ENCODE peak calls at places on chromosomes 11 and 22, in seven cellular contexts. X is GM12878, P is A549, Y is GM23338, W is HCT116, H is HepG2, T is K562. Q is an unnamed sample.

GRCh38 chr11:87215236-87215635 is 177.5 kb downstream of the TMEM135 start:
- DNase-seq in W (no peak), P (no peak), H (no peak), T (peak; percentile 21), Y (no peak), X (no peak), Q (no peak)

GRCh38 chr11:57213282-57214086 is 23.6 kb downstream of the APLNR start:
- DNase-seq in Y (peak; percentile 85), P (no peak), X (no peak), H (no peak), T (peak; percentile 20), W (no peak), Q (no peak)

GRCh38 chr11:119800171-119800570 is 71.2 kb upstream of the NECTIN1 start:
- DNase-seq in P (no peak), Y (no peak), W (no peak), H (no peak), X (no peak), T (no peak), Q (no peak)

GRCh38 chr11:27626269-27626937 is 73.9 kb downstream of the BDNF start:
- DNase-seq in W (no peak), P (no peak), Y (no peak), H (no peak), T (no peak), X (no peak), Q (no peak)

GRCh38 chr11:20599424-20600346 is at the start of gene SLC6A5:
- DNase-seq in W (no peak), H (peak; percentile 25), P (peak; percentile 36), T (peak; percentile 73), Y (peak; percentile 96), X (no peak), Q (no peak)

GRCh38 chr11:16543642-16544041 is 187.3 kb upstream of the SOX6 start:
- DNase-seq in X (no peak), Y (no peak), P (no peak), H (no peak), T (no peak), W (no peak), Q (no peak)

GRCh38 chr11:134587345-134587744 is 175.3 kb upstream of the B3GAT1 start:
- DNase-seq in W (no peak), Y (no peak), H (no peak), X (no peak), P (no peak), T (no peak), Q (no peak)

GRCh38 chr11:104704888-104705287 is 193.4 kb downstream of the CASP12 start:
- DNase-seq in T (no peak), P (no peak), Y (no peak), X (no peak), W (no peak), H (no peak), Q (no peak)

GRCh38 chr22:46290121-46290842 is 6.4 kb upstream of the GTSE1 start:
- DNase-seq in P (no peak), Y (no peak), X (no peak), T (no peak), H (no peak), W (no peak), Q (no peak)

GRCh38 chr22:30340911-30341685 is 14.4 kb upstream of the TBC1D10A start:
- DNase-seq in P (no peak), T (no peak), X (no peak), Y (no peak), H (no peak), W (no peak), Q (no peak)

GRCh38 chr22:30004689-30005088 is 75.6 kb upstream of the HORMAD2 start:
- DNase-seq in P (no peak), T (no peak), X (no peak), W (no peak), H (no peak), Y (no peak), Q (no peak)

GRCh38 chr22:44728761-44729261 is 23.6 kb upstream of the ARHGAP8 start:
- DNase-seq in W (no peak), Y (no peak), P (no peak), T (no peak), X (no peak), H (no peak), Q (no peak)

GRCh38 chr11:75813622-75814039 is 1.4 kb upstream of the UVRAG start:
- DNase-seq in Y (no peak), P (no peak), H (peak; percentile 72), T (peak; percentile 26), W (no peak), X (no peak), Q (peak; percentile 30)

GRCh38 chr11:130203766-130204702 is 44.5 kb downstream of the ST14 start:
- DNase-seq in P (no peak), H (no peak), X (no peak), W (no peak), T (no peak), Y (no peak), Q (no peak)

DNA sequence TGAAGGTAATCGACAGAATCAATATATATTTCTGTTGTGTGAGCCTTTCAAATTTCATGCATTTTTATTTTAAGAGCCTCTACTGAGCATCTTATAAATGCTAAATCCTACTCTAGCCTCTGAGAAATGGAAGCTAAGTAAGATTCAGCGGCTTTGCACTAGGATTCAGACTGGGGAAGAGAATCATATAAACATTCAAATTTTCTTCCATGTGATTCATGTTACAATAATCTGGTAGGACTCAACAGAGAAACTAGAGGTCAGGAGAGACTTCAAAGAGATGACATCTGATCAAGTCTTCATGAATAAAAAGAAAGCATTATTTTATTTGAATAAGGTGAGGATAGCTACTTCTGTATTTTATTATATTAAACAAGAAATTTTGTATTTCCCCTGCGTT is 538.9 kb downstream of the DLG2 start:
- DNase-seq in Y (no peak), P (no peak), H (no peak), X (no peak), T (no peak), W (no peak), Q (no peak)
- TF ChIP-seq REST in Y (no peak), P (no peak), H (no peak), X (no peak), T (no peak), W (no peak), Q (no peak)

GRCh38 chr22:37240240-37240940 is 3.7 kb downstream of the RAC2 start:
- DNase-seq in H (no peak), X (no peak), P (no peak), Y (no peak), W (no peak), T (no peak), Q (no peak)
- H3K4me1 ChIP-seq in H (peaks cover 5% of the 10 kb centered on the region), X (peaks cover 71% of the 10 kb centered on the region), P (peaks cover 3% of the 10 kb centered on the region), Y (peaks cover 7% of the 10 kb centered on the region), W (peaks cover 11% of the 10 kb centered on the region), T (peaks cover 51% of the 10 kb centered on the region), Q (peaks cover 4% of the 10 kb centered on the region)

GRCh38 chr11:15109602-15110001 is 5.1 kb upstream of the INSC start:
- DNase-seq in X (no peak), T (no peak), W (no peak), Y (no peak), H (no peak), P (no peak), Q (no peak)

GRCh38 chr11:15106201-15106965 is 8.3 kb upstream of the INSC start:
- DNase-seq in Y (no peak), W (peak; percentile 75), T (peak; percentile 8), X (no peak), H (no peak), P (no peak), Q (no peak)

GRCh38 chr11:15108592-15109130 is 6.1 kb upstream of the INSC start:
- DNase-seq in X (no peak), W (no peak), H (no peak), T (no peak), Y (no peak), P (no peak), Q (no peak)

GRCh38 chr11:15111215-15111614 is 3.5 kb upstream of the INSC start:
- DNase-seq in Y (no peak), W (no peak), P (no peak), H (no peak), X (no peak), T (no peak), Q (no peak)

DNA sequence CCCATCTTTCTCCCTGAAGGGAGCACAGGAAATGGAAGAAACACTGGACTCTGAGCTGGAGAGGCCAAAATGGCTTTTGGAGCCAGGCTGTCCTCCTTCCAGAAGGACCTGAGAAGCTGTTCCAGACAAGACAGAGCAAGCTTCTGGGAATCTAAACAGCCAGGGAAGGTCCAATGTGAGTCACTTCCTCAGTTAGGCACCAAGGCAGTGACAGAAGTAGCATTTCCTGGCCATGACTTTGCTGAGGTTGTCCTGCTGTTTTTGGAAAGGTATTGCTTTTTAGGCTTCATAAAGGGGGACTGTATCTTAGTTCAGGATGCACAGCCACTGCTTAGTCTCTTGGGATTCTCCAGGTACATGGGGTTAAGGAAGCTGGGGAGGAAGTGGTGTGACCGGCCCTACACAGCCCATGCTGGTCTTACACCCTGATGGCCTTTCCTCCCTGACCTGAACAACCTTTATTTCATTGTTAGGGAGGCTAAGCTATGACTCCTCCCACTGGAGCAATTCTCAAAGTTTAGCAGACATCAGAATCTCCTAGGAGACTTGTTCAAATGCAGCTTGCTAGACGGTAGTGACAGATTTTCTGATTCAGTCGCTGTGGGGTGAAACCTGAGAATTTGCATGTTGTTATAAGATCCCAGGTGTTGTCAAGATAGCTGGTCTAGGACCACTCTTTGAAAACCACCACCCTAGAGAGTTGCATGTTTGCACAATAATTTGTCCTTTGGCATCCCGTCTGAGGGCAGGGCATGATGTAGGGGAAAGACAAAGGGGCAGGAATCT is 6.8 kb upstream of the INSC start:
- DNase-seq in X (no peak), Y (no peak), P (no peak), W (no peak), T (no peak), H (no peak), Q (no peak)
- TF ChIP-seq CTCF in X (no peak), Y (no peak), P (no peak), W (no peak), T (no peak), H (no peak), Q (no peak)

GRCh38 chr11:12156301-12157140 is 46.1 kb downstream of the MICAL2 start:
- DNase-seq in X (no peak), H (no peak), T (peak; percentile 67), W (no peak), Y (no peak), P (no peak), Q (no peak)
- TF ChIP-seq REST in X (no peak), H (no peak), T (no peak), W (no peak), Y (no peak), P (no peak), Q (no peak)

DNA sequence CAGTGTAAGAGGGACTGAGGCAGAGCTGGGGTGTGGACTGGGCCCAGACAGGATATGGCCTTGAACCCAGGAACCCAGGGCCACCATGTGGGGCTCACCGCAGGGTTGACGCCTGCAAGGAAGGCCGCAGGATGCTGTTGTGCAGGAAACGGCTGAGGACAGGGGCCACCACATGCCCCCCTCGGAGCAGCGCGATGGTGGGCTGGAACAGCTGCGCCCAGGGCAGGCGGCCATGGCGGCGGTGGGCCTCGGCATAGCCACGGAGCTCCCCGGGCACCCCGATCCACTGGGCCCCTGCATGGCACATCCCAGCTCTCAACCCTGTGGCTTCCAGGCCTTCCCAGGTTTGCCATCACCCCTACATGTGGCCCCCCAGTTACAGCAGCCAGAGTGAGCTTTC is 12.2 kb downstream of the GGT5 start:
- DNase-seq in T (no peak), H (no peak), Y (no peak), X (no peak), P (no peak), W (no peak), Q (no peak)
- H3K4me1 ChIP-seq in T (peaks cover 5% of the 10 kb centered on the region), H (peaks cover 20% of the 10 kb centered on the region), Y (peaks cover 6% of the 10 kb centered on the region), X (no peaks in the 10 kb centered on the region), P (no peaks in the 10 kb centered on the region), W (peaks cover 14% of the 10 kb centered on the region), Q (no peaks in the 10 kb centered on the region)